ENCODE peak calls at places on chromosomes 6 and 20, in six cellular contexts. One of them, this sample, is unnamed.

GRCh38 chr20:3887870-3888614 is 1.1 kb upstream of the PANK2 start:
- DNase-seq in HCT116: peak
- DNase-seq in lower leg skin: no peak
- DNase-seq in CD4-positive, alpha-beta T cell: no peak
- DNase-seq in fibroblast of the aortic adventitia: no peak
- DNase-seq in neural crest cell: no peak
- DNase-seq in this sample: no peak

GRCh38 chr6:138614151-138614550 is 114.9 kb upstream of the NHSL1 start:
- DNase-seq in HCT116: no peak
- DNase-seq in fibroblast of the aortic adventitia: no peak
- DNase-seq in lower leg skin: no peak
- DNase-seq in CD4-positive, alpha-beta T cell: no peak
- DNase-seq in neural crest cell: no peak
- DNase-seq in this sample: no peak

GRCh38 chr20:62875419-62876355 is 14.1 kb upstream of the TCFL5 start:
- DNase-seq in HCT116: peak
- DNase-seq in fibroblast of the aortic adventitia: peak
- DNase-seq in CD4-positive, alpha-beta T cell: no peak
- DNase-seq in lower leg skin: peak
- DNase-seq in neural crest cell: peak
- DNase-seq in this sample: peak

GRCh38 chr6:28656715-28657114 is 131.0 kb downstream of the GPX5 start:
- DNase-seq in neural crest cell: no peak
- DNase-seq in fibroblast of the aortic adventitia: no peak
- DNase-seq in HCT116: no peak
- DNase-seq in CD4-positive, alpha-beta T cell: no peak
- DNase-seq in lower leg skin: no peak
- DNase-seq in this sample: no peak

GRCh38 chr6:122580731-122581130 is 29.5 kb upstream of the PKIB start:
- DNase-seq in neural crest cell: no peak
- DNase-seq in lower leg skin: no peak
- DNase-seq in HCT116: peak
- DNase-seq in fibroblast of the aortic adventitia: no peak
- DNase-seq in CD4-positive, alpha-beta T cell: no peak
- DNase-seq in this sample: no peak

GRCh38 chr6:10081075-10081474 is 333.8 kb downstream of the TFAP2A start:
- DNase-seq in lower leg skin: no peak
- DNase-seq in fibroblast of the aortic adventitia: no peak
- DNase-seq in neural crest cell: no peak
- DNase-seq in CD4-positive, alpha-beta T cell: no peak
- DNase-seq in HCT116: no peak
- DNase-seq in this sample: no peak

GRCh38 chr6:39228111-39228971 is 934 bp downstream of the KCNK5 start:
- DNase-seq in CD4-positive, alpha-beta T cell: no peak
- DNase-seq in neural crest cell: no peak
- DNase-seq in fibroblast of the aortic adventitia: no peak
- DNase-seq in lower leg skin: no peak
- DNase-seq in HCT116: no peak
- DNase-seq in this sample: no peak

GRCh38 chr20:56995635-56996075 is 270.8 kb downstream of the BMP7 start:
- DNase-seq in lower leg skin: no peak
- DNase-seq in HCT116: peak
- DNase-seq in neural crest cell: peak
- DNase-seq in fibroblast of the aortic adventitia: no peak
- DNase-seq in CD4-positive, alpha-beta T cell: no peak
- DNase-seq in this sample: peak

GRCh38 chr6:158571826-158572652 is 12.1 kb downstream of the TMEM181 start:
- DNase-seq in HCT116: no peak
- DNase-seq in CD4-positive, alpha-beta T cell: no peak
- DNase-seq in fibroblast of the aortic adventitia: no peak
- DNase-seq in neural crest cell: no peak
- DNase-seq in lower leg skin: no peak
- DNase-seq in this sample: no peak

GRCh38 chr20:36506253-36506652 is 35.1 kb upstream of the MYL9 start:
- DNase-seq in lower leg skin: no peak
- DNase-seq in fibroblast of the aortic adventitia: no peak
- DNase-seq in neural crest cell: no peak
- DNase-seq in HCT116: no peak
- DNase-seq in CD4-positive, alpha-beta T cell: no peak
- DNase-seq in this sample: no peak

GRCh38 chr6:34051339-34051919 is 94.5 kb downstream of the GRM4 start:
- DNase-seq in CD4-positive, alpha-beta T cell: no peak
- DNase-seq in HCT116: no peak
- DNase-seq in lower leg skin: no peak
- DNase-seq in neural crest cell: no peak
- DNase-seq in fibroblast of the aortic adventitia: no peak
- DNase-seq in this sample: peak

GRCh38 chr20:6492396-6493055 is 275.0 kb upstream of the BMP2 start:
- DNase-seq in CD4-positive, alpha-beta T cell: no peak
- DNase-seq in fibroblast of the aortic adventitia: no peak
- DNase-seq in neural crest cell: peak
- DNase-seq in HCT116: no peak
- DNase-seq in lower leg skin: no peak
- DNase-seq in this sample: no peak

GRCh38 chr20:44572551-44573500 is 9.6 kb upstream of the PKIG start:
- DNase-seq in CD4-positive, alpha-beta T cell: no peak
- DNase-seq in lower leg skin: peak
- DNase-seq in neural crest cell: no peak
- DNase-seq in HCT116: no peak
- DNase-seq in fibroblast of the aortic adventitia: peak
- DNase-seq in this sample: no peak

GRCh38 chr6:82741325-82741995 is 324.2 kb downstream of the UBE3D start:
- DNase-seq in neural crest cell: no peak
- DNase-seq in fibroblast of the aortic adventitia: no peak
- DNase-seq in HCT116: no peak
- DNase-seq in lower leg skin: no peak
- DNase-seq in CD4-positive, alpha-beta T cell: no peak
- DNase-seq in this sample: no peak

GRCh38 chr20:63947638-63948456 is 8.4 kb downstream of the UCKL1 start:
- DNase-seq in fibroblast of the aortic adventitia: no peak
- DNase-seq in HCT116: no peak
- DNase-seq in CD4-positive, alpha-beta T cell: peak
- DNase-seq in lower leg skin: no peak
- DNase-seq in neural crest cell: no peak
- DNase-seq in this sample: no peak

GRCh38 chr6:43705996-43706395 is 18.4 kb upstream of the MRPS18A start:
- DNase-seq in fibroblast of the aortic adventitia: peak
- DNase-seq in lower leg skin: no peak
- DNase-seq in neural crest cell: no peak
- DNase-seq in HCT116: no peak
- DNase-seq in CD4-positive, alpha-beta T cell: no peak
- DNase-seq in this sample: no peak

GRCh38 chr6:130432838-130433237 is 67.0 kb downstream of the TMEM200A start:
- DNase-seq in CD4-positive, alpha-beta T cell: no peak
- DNase-seq in HCT116: no peak
- DNase-seq in lower leg skin: no peak
- DNase-seq in fibroblast of the aortic adventitia: no peak
- DNase-seq in neural crest cell: no peak
- DNase-seq in this sample: no peak

GRCh38 chr6:117840541-117840983 is 66.5 kb upstream of the SLC35F1 start:
- DNase-seq in CD4-positive, alpha-beta T cell: no peak
- DNase-seq in neural crest cell: peak
- DNase-seq in lower leg skin: no peak
- DNase-seq in HCT116: peak
- DNase-seq in fibroblast of the aortic adventitia: peak
- DNase-seq in this sample: peak

GRCh38 chr6:5173862-5174643 is 86.7 kb downstream of the LYRM4 start:
- DNase-seq in fibroblast of the aortic adventitia: no peak
- DNase-seq in HCT116: no peak
- DNase-seq in lower leg skin: no peak
- DNase-seq in CD4-positive, alpha-beta T cell: peak
- DNase-seq in neural crest cell: no peak
- DNase-seq in this sample: no peak

GRCh38 chr6:79810878-79811277 is 136.5 kb downstream of the ELOVL4 start:
- DNase-seq in fibroblast of the aortic adventitia: no peak
- DNase-seq in HCT116: no peak
- DNase-seq in neural crest cell: no peak
- DNase-seq in lower leg skin: no peak
- DNase-seq in CD4-positive, alpha-beta T cell: no peak
- DNase-seq in this sample: no peak

GRCh38 chr6:140684776-140685550 is 1310.5 kb upstream of the CITED2 start:
- DNase-seq in HCT116: no peak
- DNase-seq in neural crest cell: no peak
- DNase-seq in fibroblast of the aortic adventitia: peak
- DNase-seq in CD4-positive, alpha-beta T cell: no peak
- DNase-seq in lower leg skin: no peak
- DNase-seq in this sample: no peak

GRCh38 chr20:36975085-36975829 is 23.7 kb upstream of the SAMHD1 start:
- DNase-seq in CD4-positive, alpha-beta T cell: peak
- DNase-seq in HCT116: no peak
- DNase-seq in lower leg skin: no peak
- DNase-seq in neural crest cell: no peak
- DNase-seq in fibroblast of the aortic adventitia: no peak
- DNase-seq in this sample: no peak

GRCh38 chr6:105120570-105120969 is 59.2 kb downstream of the POPDC3 start:
- DNase-seq in fibroblast of the aortic adventitia: no peak
- DNase-seq in CD4-positive, alpha-beta T cell: no peak
- DNase-seq in neural crest cell: no peak
- DNase-seq in lower leg skin: no peak
- DNase-seq in HCT116: no peak
- DNase-seq in this sample: no peak

GRCh38 chr6:29524982-29525639 is 34.4 kb downstream of the UBD start:
- DNase-seq in lower leg skin: no peak
- DNase-seq in HCT116: no peak
- DNase-seq in neural crest cell: no peak
- DNase-seq in CD4-positive, alpha-beta T cell: no peak
- DNase-seq in fibroblast of the aortic adventitia: no peak
- DNase-seq in this sample: no peak

GRCh38 chr20:58640446-58640845 is 10.6 kb upstream of the STX16 start:
- DNase-seq in fibroblast of the aortic adventitia: peak
- DNase-seq in HCT116: no peak
- DNase-seq in neural crest cell: no peak
- DNase-seq in lower leg skin: no peak
- DNase-seq in CD4-positive, alpha-beta T cell: no peak
- DNase-seq in this sample: no peak

GRCh38 chr6:117932676-117933075 is 25.6 kb downstream of the SLC35F1 start:
- DNase-seq in fibroblast of the aortic adventitia: no peak
- DNase-seq in CD4-positive, alpha-beta T cell: no peak
- DNase-seq in neural crest cell: no peak
- DNase-seq in lower leg skin: no peak
- DNase-seq in HCT116: no peak
- DNase-seq in this sample: no peak

GRCh38 chr20:10610266-10610665 is 63.5 kb downstream of the JAG1 start:
- DNase-seq in lower leg skin: no peak
- DNase-seq in HCT116: no peak
- DNase-seq in CD4-positive, alpha-beta T cell: no peak
- DNase-seq in neural crest cell: no peak
- DNase-seq in fibroblast of the aortic adventitia: peak
- DNase-seq in this sample: no peak

GRCh38 chr20:47784599-47785320 is 521 bp downstream of the SULF2 start:
- DNase-seq in fibroblast of the aortic adventitia: peak
- DNase-seq in HCT116: no peak
- DNase-seq in neural crest cell: peak
- DNase-seq in CD4-positive, alpha-beta T cell: no peak
- DNase-seq in lower leg skin: no peak
- DNase-seq in this sample: peak

GRCh38 chr6:38901802-38902522 is 146.6 kb upstream of the GLP1R start:
- DNase-seq in neural crest cell: no peak
- DNase-seq in CD4-positive, alpha-beta T cell: no peak
- DNase-seq in fibroblast of the aortic adventitia: no peak
- DNase-seq in HCT116: no peak
- DNase-seq in lower leg skin: no peak
- DNase-seq in this sample: no peak

GRCh38 chr6:37625591-37626374 is 71.9 kb downstream of the MDGA1 start:
- DNase-seq in fibroblast of the aortic adventitia: no peak
- DNase-seq in lower leg skin: no peak
- DNase-seq in neural crest cell: no peak
- DNase-seq in HCT116: no peak
- DNase-seq in CD4-positive, alpha-beta T cell: no peak
- DNase-seq in this sample: no peak

GRCh38 chr6:71321344-71321743 is 32.7 kb downstream of the OGFRL1 start:
- DNase-seq in neural crest cell: no peak
- DNase-seq in CD4-positive, alpha-beta T cell: no peak
- DNase-seq in HCT116: no peak
- DNase-seq in lower leg skin: no peak
- DNase-seq in fibroblast of the aortic adventitia: no peak
- DNase-seq in this sample: no peak

GRCh38 chr6:116106146-116106545 is 5.5 kb downstream of the NT5DC1 start:
- DNase-seq in fibroblast of the aortic adventitia: peak
- DNase-seq in lower leg skin: no peak
- DNase-seq in HCT116: no peak
- DNase-seq in CD4-positive, alpha-beta T cell: no peak
- DNase-seq in neural crest cell: no peak
- DNase-seq in this sample: no peak
- TF ChIP-seq CTCF in fibroblast of the aortic adventitia: no peak
- TF ChIP-seq CTCF in lower leg skin: no peak
- TF ChIP-seq CTCF in HCT116: no peak
- TF ChIP-seq CTCF in CD4-positive, alpha-beta T cell: no peak
- TF ChIP-seq CTCF in neural crest cell: no peak
- TF ChIP-seq CTCF in this sample: no peak

DNA sequence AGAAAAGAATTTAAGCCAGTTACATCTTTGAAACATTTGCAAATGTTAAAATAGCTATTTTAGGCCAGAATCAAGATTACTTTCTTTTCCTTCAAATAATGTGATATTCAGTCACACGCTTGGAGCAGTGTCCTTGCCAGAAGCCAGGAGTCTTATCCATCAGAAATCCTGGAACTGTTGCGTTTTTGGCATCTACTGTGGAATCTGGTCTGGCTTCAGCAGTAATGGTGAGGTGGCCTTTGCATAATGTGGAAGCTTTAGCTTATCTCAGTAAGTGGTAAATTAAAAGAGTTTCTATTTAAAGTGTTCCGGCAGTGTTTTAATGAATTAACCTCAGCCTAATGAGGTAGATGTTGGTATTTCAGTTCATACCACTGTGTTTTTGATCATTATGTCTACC is 97.6 kb downstream of the FIG4 start:
- DNase-seq in CD4-positive, alpha-beta T cell: no peak
- DNase-seq in lower leg skin: no peak
- DNase-seq in HCT116: no peak
- DNase-seq in neural crest cell: no peak
- DNase-seq in fibroblast of the aortic adventitia: peak
- DNase-seq in this sample: no peak
- TF ChIP-seq CTCF in CD4-positive, alpha-beta T cell: no peak
- TF ChIP-seq CTCF in lower leg skin: no peak
- TF ChIP-seq CTCF in HCT116: no peak
- TF ChIP-seq CTCF in neural crest cell: no peak
- TF ChIP-seq CTCF in fibroblast of the aortic adventitia: no peak
- TF ChIP-seq CTCF in this sample: no peak

GRCh38 chr20:53186630-53187029 is 214.5 kb downstream of the TSHZ2 start:
- DNase-seq in fibroblast of the aortic adventitia: no peak
- DNase-seq in CD4-positive, alpha-beta T cell: no peak
- DNase-seq in HCT116: no peak
- DNase-seq in neural crest cell: no peak
- DNase-seq in lower leg skin: no peak
- DNase-seq in this sample: no peak
- TF ChIP-seq CTCF in fibroblast of the aortic adventitia: no peak
- TF ChIP-seq CTCF in CD4-positive, alpha-beta T cell: no peak
- TF ChIP-seq CTCF in HCT116: peak
- TF ChIP-seq CTCF in neural crest cell: peak
- TF ChIP-seq CTCF in lower leg skin: no peak
- TF ChIP-seq CTCF in this sample: no peak

DNA sequence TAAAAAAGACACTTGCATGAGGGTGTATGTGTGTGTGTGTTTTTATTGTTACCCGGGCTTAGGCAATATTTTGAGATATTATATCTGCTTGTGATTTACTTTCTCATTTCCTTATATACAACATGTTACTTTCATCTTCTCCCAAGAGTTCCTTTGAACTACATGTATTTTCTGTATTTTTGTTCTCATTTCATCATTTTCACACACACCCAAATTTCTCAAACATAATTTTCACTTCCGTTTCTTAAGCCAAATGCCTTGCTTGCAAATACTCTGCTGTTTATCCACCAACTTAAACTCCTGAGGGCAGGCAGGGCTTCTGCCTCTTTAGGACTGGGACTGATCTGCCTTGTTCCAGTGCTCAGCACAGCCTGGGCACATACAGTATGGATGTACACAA is 69.3 kb upstream of the FYN start:
- DNase-seq in fibroblast of the aortic adventitia: no peak
- DNase-seq in lower leg skin: no peak
- DNase-seq in neural crest cell: no peak
- DNase-seq in CD4-positive, alpha-beta T cell: no peak
- DNase-seq in HCT116: no peak
- DNase-seq in this sample: no peak
- TF ChIP-seq CTCF in fibroblast of the aortic adventitia: no peak
- TF ChIP-seq CTCF in lower leg skin: no peak
- TF ChIP-seq CTCF in neural crest cell: no peak
- TF ChIP-seq CTCF in CD4-positive, alpha-beta T cell: no peak
- TF ChIP-seq CTCF in HCT116: no peak
- TF ChIP-seq CTCF in this sample: no peak